ENCODE peak calls at places on chromosomes 1 and 21, in five cellular contexts. One of them, this sample, is unnamed.

GRCh38 chr1:10662824-10663667 is 133.4 kb downstream of the CASZ1 start:
- DNase-seq in CD8-positive, alpha-beta T cell: no peak
- DNase-seq in uterus: no peak
- DNase-seq in GM13976: no peak
- DNase-seq in cardiac muscle cell: no peak
- DNase-seq in this sample: no peak

GRCh38 chr1:183272390-183272801 is 86.3 kb downstream of the LAMC2 start:
- DNase-seq in CD8-positive, alpha-beta T cell: no peak
- DNase-seq in uterus: no peak
- DNase-seq in GM13976: no peak
- DNase-seq in cardiac muscle cell: no peak
- DNase-seq in this sample: no peak

GRCh38 chr1:206563367-206563953 is 48.8 kb downstream of the EIF2D start:
- DNase-seq in CD8-positive, alpha-beta T cell: no peak
- DNase-seq in uterus: no peak
- DNase-seq in GM13976: no peak
- DNase-seq in cardiac muscle cell: no peak
- DNase-seq in this sample: no peak

GRCh38 chr21:27024316-27024715 is 57.4 kb upstream of the ADAMTS5 start:
- DNase-seq in CD8-positive, alpha-beta T cell: no peak
- DNase-seq in uterus: no peak
- DNase-seq in GM13976: no peak
- DNase-seq in cardiac muscle cell: no peak
- DNase-seq in this sample: no peak

GRCh38 chr1:156896490-156897033 is 3.0 kb downstream of the PEAR1 start:
- DNase-seq in CD8-positive, alpha-beta T cell: no peak
- DNase-seq in uterus: peak
- DNase-seq in GM13976: no peak
- DNase-seq in cardiac muscle cell: no peak
- DNase-seq in this sample: no peak

GRCh38 chr1:152367436-152367835 is 7.6 kb upstream of the FLG2 start:
- DNase-seq in CD8-positive, alpha-beta T cell: no peak
- DNase-seq in uterus: no peak
- DNase-seq in GM13976: no peak
- DNase-seq in cardiac muscle cell: no peak
- DNase-seq in this sample: no peak

GRCh38 chr1:58119971-58120370 is 426.6 kb downstream of the OMA1 start:
- DNase-seq in CD8-positive, alpha-beta T cell: no peak
- DNase-seq in uterus: no peak
- DNase-seq in GM13976: no peak
- DNase-seq in cardiac muscle cell: no peak
- DNase-seq in this sample: no peak

GRCh38 chr1:179016694-179017382 is 8.9 kb upstream of the FAM20B start:
- DNase-seq in CD8-positive, alpha-beta T cell: no peak
- DNase-seq in uterus: peak
- DNase-seq in GM13976: no peak
- DNase-seq in cardiac muscle cell: no peak
- DNase-seq in this sample: no peak

GRCh38 chr1:67897270-67897949 is 64.1 kb upstream of the GNG12 start:
- DNase-seq in CD8-positive, alpha-beta T cell: no peak
- DNase-seq in uterus: no peak
- DNase-seq in GM13976: no peak
- DNase-seq in cardiac muscle cell: no peak
- DNase-seq in this sample: no peak

GRCh38 chr1:60149254-60149653 is 75.7 kb upstream of the C1orf87 start:
- DNase-seq in CD8-positive, alpha-beta T cell: no peak
- DNase-seq in uterus: no peak
- DNase-seq in GM13976: no peak
- DNase-seq in cardiac muscle cell: peak
- DNase-seq in this sample: no peak

GRCh38 chr1:36705629-36706028 is 222.9 kb upstream of the CSF3R start:
- DNase-seq in CD8-positive, alpha-beta T cell: no peak
- DNase-seq in uterus: no peak
- DNase-seq in GM13976: no peak
- DNase-seq in cardiac muscle cell: no peak
- DNase-seq in this sample: no peak

GRCh38 chr21:45407629-45408247 is 2.8 kb downstream of the COL18A1 start:
- DNase-seq in CD8-positive, alpha-beta T cell: no peak
- DNase-seq in uterus: no peak
- DNase-seq in GM13976: no peak
- DNase-seq in cardiac muscle cell: no peak
- DNase-seq in this sample: no peak
- TF ChIP-seq CTCF in CD8-positive, alpha-beta T cell: no peak
- TF ChIP-seq CTCF in uterus: no peak
- TF ChIP-seq CTCF in GM13976: no peak
- TF ChIP-seq CTCF in cardiac muscle cell: no peak
- TF ChIP-seq CTCF in this sample: no peak

DNA sequence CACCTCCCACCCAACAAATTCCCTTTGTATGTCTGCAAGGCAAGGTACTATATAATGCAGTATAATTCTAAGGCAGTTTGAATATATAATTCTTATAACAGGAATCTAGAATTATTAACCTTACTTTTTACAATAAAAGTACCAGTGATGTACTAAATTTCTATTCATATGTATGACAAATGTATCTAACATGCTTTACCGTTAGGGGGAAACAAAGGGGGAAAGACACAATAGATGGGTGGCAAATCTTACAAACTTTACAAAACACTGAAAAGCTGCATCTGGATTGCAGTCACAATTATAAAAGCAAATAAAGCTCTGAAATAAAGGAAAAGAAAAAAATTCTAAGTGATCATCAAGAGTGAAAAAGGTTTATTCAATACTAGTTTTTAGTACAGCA is 2.3 kb downstream of the PIK3R3 start:
- DNase-seq in CD8-positive, alpha-beta T cell: no peak
- DNase-seq in uterus: no peak
- DNase-seq in GM13976: no peak
- DNase-seq in cardiac muscle cell: no peak
- DNase-seq in this sample: no peak
- TF ChIP-seq CTCF in CD8-positive, alpha-beta T cell: no peak
- TF ChIP-seq CTCF in uterus: no peak
- TF ChIP-seq CTCF in GM13976: no peak
- TF ChIP-seq CTCF in cardiac muscle cell: no peak
- TF ChIP-seq CTCF in this sample: no peak

DNA sequence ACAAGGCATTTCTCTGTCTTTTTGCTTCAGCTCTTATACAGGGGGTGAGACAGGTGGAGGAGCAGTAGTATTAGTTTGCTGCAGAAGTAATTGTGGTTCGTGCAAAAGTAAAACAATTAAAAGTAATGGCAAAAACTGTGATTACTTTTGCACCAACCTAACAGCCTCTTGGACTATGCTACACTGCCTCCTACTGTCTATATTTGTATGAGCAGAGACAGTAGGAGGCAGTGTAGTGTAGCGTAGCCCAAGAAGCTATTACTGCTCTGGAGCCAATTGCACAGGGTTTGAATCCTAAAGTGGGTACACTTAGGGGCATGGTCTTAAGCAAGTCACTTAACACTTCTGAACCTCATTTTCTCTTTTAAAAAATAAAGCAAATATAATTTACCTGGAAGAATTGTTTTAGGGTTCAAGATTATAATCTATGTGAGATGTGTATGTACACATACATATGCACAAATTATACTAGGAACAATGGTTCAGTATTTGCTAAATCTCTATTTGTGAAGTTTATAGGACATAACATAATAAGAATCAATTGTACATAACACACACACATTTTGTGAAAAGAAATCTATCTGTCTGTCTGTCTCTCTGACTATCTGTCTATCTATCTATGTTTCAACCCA is 103.8 kb downstream of the BRINP3 start:
- DNase-seq in CD8-positive, alpha-beta T cell: no peak
- DNase-seq in uterus: no peak
- DNase-seq in GM13976: peak
- DNase-seq in cardiac muscle cell: peak
- DNase-seq in this sample: peak
- TF ChIP-seq CTCF in CD8-positive, alpha-beta T cell: no peak
- TF ChIP-seq CTCF in uterus: no peak
- TF ChIP-seq CTCF in GM13976: peak
- TF ChIP-seq CTCF in cardiac muscle cell: peak
- TF ChIP-seq CTCF in this sample: peak

GRCh38 chr1:24266398-24266941 is 52.7 kb upstream of the GRHL3 start:
- DNase-seq in CD8-positive, alpha-beta T cell: no peak
- DNase-seq in uterus: no peak
- DNase-seq in GM13976: no peak
- DNase-seq in cardiac muscle cell: no peak
- DNase-seq in this sample: no peak
- TF ChIP-seq CTCF in CD8-positive, alpha-beta T cell: no peak
- TF ChIP-seq CTCF in uterus: no peak
- TF ChIP-seq CTCF in GM13976: no peak
- TF ChIP-seq CTCF in cardiac muscle cell: no peak
- TF ChIP-seq CTCF in this sample: no peak

GRCh38 chr21:45768741-45769049 is 125.2 kb downstream of the PCBP3 start:
- DNase-seq in CD8-positive, alpha-beta T cell: no peak
- DNase-seq in uterus: no peak
- DNase-seq in GM13976: peak
- DNase-seq in cardiac muscle cell: no peak
- DNase-seq in this sample: no peak
- TF ChIP-seq CTCF in CD8-positive, alpha-beta T cell: no peak
- TF ChIP-seq CTCF in uterus: no peak
- TF ChIP-seq CTCF in GM13976: no peak
- TF ChIP-seq CTCF in cardiac muscle cell: peak
- TF ChIP-seq CTCF in this sample: no peak

GRCh38 chr1:194860248-194861201 is 1674.1 kb upstream of the B3GALT2 start:
- DNase-seq in CD8-positive, alpha-beta T cell: no peak
- DNase-seq in uterus: no peak
- DNase-seq in GM13976: no peak
- DNase-seq in cardiac muscle cell: no peak
- DNase-seq in this sample: no peak

GRCh38 chr1:194862129-194862528 is 1675.7 kb upstream of the B3GALT2 start:
- DNase-seq in CD8-positive, alpha-beta T cell: no peak
- DNase-seq in uterus: no peak
- DNase-seq in GM13976: no peak
- DNase-seq in cardiac muscle cell: no peak
- DNase-seq in this sample: no peak

GRCh38 chr1:194865367-194865766 is 1679.0 kb upstream of the B3GALT2 start:
- DNase-seq in CD8-positive, alpha-beta T cell: no peak
- DNase-seq in uterus: no peak
- DNase-seq in GM13976: no peak
- DNase-seq in cardiac muscle cell: no peak
- DNase-seq in this sample: no peak

GRCh38 chr1:194870860-194871259 is 1684.4 kb upstream of the B3GALT2 start:
- DNase-seq in CD8-positive, alpha-beta T cell: no peak
- DNase-seq in uterus: no peak
- DNase-seq in GM13976: no peak
- DNase-seq in cardiac muscle cell: no peak
- DNase-seq in this sample: no peak

GRCh38 chr1:194866153-194866552 is 1679.7 kb upstream of the B3GALT2 start:
- DNase-seq in CD8-positive, alpha-beta T cell: no peak
- DNase-seq in uterus: no peak
- DNase-seq in GM13976: no peak
- DNase-seq in cardiac muscle cell: no peak
- DNase-seq in this sample: no peak
- TF ChIP-seq CTCF in CD8-positive, alpha-beta T cell: no peak
- TF ChIP-seq CTCF in uterus: no peak
- TF ChIP-seq CTCF in GM13976: no peak
- TF ChIP-seq CTCF in cardiac muscle cell: no peak
- TF ChIP-seq CTCF in this sample: no peak